ENCODE peak calls at places on chromosome 5, in four cellular contexts. R is hippocampal formation, A is HTR-8/SVneo, I is hepatocyte. J is an unnamed sample.

GRCh38 chr5:134175874-134176522 is 752 bp downstream of the SKP1 start:
- DNase-seq in I (no peak), R (no peak), A (no peak), J (peak; percentile 7)

GRCh38 chr5:40428129-40428528 is 251.6 kb upstream of the PTGER4 start:
- DNase-seq in I (no peak), R (no peak), A (peak; percentile 61), J (no peak)

GRCh38 chr5:93603191-93603590 is 20.2 kb downstream of the NR2F1 start:
- DNase-seq in A (no peak), I (no peak), R (no peak), J (no peak)

GRCh38 chr5:147659166-147659929 is 123.2 kb downstream of the JAKMIP2 start:
- DNase-seq in I (no peak), R (no peak), A (no peak), J (no peak)

GRCh38 chr5:178214160-178214803 is 9.9 kb downstream of the HNRNPAB start:
- DNase-seq in A (no peak), I (no peak), R (no peak), J (no peak)

GRCh38 chr5:128083811-128084227 is 253 bp downstream of the SLC12A2 start:
- DNase-seq in A (peak; percentile 18), R (peak; percentile 73), I (no peak), J (no peak)

GRCh38 chr5:178223196-178223773 is 9.3 kb downstream of the PHYKPL start:
- DNase-seq in R (no peak), I (no peak), A (no peak), J (no peak)

GRCh38 chr5:142145106-142145900 is 36.7 kb downstream of the NDFIP1 start:
- DNase-seq in A (peak; percentile 60), R (peak; percentile 33), I (peak; percentile 83), J (peak; percentile 37)

GRCh38 chr5:565782-566445 is 41.7 kb upstream of the SLC9A3 start:
- DNase-seq in A (peak; percentile 42), R (no peak), I (no peak), J (no peak)

GRCh38 chr5:127930311-127930710 is 153.3 kb upstream of the SLC12A2 start:
- DNase-seq in A (peak; percentile 15), I (no peak), R (no peak), J (peak; percentile 77)

GRCh38 chr5:76544268-76544926 is 78.8 kb downstream of the F2RL2 start:
- DNase-seq in I (peak; percentile 78), R (no peak), A (peak; percentile 32), J (no peak)

GRCh38 chr5:78046006-78046405 is 248.5 kb downstream of the AP3B1 start:
- DNase-seq in A (no peak), I (no peak), R (no peak), J (no peak)

GRCh38 chr5:147957906-147958305 is 51.6 kb upstream of the C5orf46 start:
- DNase-seq in R (no peak), A (no peak), I (no peak), J (no peak)

J was measured in PC-9.